ENCODE peak calls at places on chromosomes 11 and 22, in four cellular contexts. T is pancreas; N is RWPE1; M is CD8-positive, alpha-beta memory T cell. E is an unnamed sample.

GRCh38 chr11:8045839-8046238 is 35.2 kb upstream of the TUB start:
- DNase-seq in T (no peak), N (no peak), M (no peak), E (no peak)

GRCh38 chr11:84437129-84438123 is 1151.3 kb upstream of the CCDC90B start:
- DNase-seq in T (peak), N (no peak), M (no peak), E (no peak)

GRCh38 chr11:10456519-10456918 is 1.5 kb downstream of the AMPD3 start:
- DNase-seq in T (no peak), N (no peak), M (no peak), E (peak)

GRCh38 chr11:15602042-15602441 is 487.3 kb downstream of the INSC start:
- DNase-seq in T (no peak), N (no peak), M (no peak), E (no peak)

GRCh38 chr11:120854988-120855387 is 168.9 kb upstream of the TBCEL start:
- DNase-seq in T (no peak), N (no peak), M (no peak), E (no peak)

GRCh38 chr22:40394607-40395006 is 24.2 kb downstream of the SGSM3 start:
- DNase-seq in T (no peak), N (no peak), M (no peak), E (no peak)

GRCh38 chr22:45548991-45549736 is 46.5 kb downstream of the FBLN1 start:
- DNase-seq in T (no peak), N (peak), M (no peak), E (no peak)

GRCh38 chr11:2328040-2328439 is 26.2 kb downstream of the TSPAN32 start:
- DNase-seq in T (no peak), N (no peak), M (no peak), E (no peak)

GRCh38 chr11:108985611-108986279 is 320.9 kb downstream of the DDX10 start:
- DNase-seq in T (no peak), N (no peak), M (no peak), E (no peak)

GRCh38 chr11:35610636-35611035 is 7.6 kb upstream of the FJX1 start:
- DNase-seq in T (no peak), N (no peak), M (no peak), E (no peak)

GRCh38 chr11:80096736-80097135 is 655.9 kb upstream of the TENM4 start:
- DNase-seq in T (no peak), N (peak), M (no peak), E (peak)

GRCh38 chr22:23258826-23259170 is 78.5 kb downstream of the BCR start:
- DNase-seq in T (no peak), N (no peak), M (no peak), E (no peak)

GRCh38 chr11:126061707-126062678 is 673 bp downstream of the CDON start:
- DNase-seq in T (peak), N (peak), M (peak), E (no peak)

DNA sequence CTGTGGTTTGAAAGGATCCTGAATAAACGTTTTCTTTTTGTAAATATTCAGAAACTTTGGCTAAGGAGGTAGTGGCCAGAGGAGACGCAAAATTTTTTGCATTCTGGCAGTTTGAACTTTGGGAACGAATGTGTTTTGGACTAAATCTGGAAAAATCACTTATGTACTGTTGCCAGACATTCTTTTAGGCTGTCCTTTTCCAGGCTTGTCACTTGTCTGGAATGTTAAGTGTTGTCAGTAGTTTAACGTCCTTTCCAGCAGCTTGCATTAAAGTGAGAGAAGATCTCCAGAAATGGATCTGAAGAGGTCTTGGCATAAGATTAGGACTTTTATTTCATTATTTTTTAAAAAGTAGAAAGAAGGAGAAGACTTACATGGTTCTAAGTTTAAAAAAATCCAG is 18.5 kb downstream of the SPECC1L start:
- DNase-seq in T (no peak), N (no peak), M (no peak), E (no peak)
- H3K27ac ChIP-seq in T (peak), N (no peak), M (no peak), E (peak)

DNA sequence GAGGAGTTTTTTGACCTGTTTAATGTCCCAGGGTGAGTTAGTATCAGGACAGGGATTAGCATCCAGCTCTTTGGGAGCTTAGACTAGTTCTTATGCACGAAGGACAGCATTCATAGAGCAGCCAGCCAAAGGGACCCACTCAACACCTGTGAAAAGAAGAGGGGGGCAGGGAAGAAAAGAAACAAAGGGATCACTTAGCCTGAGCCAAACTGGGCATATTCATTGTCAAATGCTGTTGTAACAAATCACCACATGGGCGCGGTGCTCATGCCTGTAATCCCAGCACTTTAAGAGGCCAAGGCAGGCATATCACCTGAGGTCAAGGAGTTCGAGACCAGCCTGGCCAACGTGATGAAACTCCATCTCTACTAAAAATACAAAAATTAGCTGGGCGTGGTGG is 57.3 kb downstream of the CHRDL2 start:
- DNase-seq in T (no peak), N (no peak), M (no peak), E (peak)
- H3K27ac ChIP-seq in T (peak), N (no peak), M (no peak), E (no peak)

DNA sequence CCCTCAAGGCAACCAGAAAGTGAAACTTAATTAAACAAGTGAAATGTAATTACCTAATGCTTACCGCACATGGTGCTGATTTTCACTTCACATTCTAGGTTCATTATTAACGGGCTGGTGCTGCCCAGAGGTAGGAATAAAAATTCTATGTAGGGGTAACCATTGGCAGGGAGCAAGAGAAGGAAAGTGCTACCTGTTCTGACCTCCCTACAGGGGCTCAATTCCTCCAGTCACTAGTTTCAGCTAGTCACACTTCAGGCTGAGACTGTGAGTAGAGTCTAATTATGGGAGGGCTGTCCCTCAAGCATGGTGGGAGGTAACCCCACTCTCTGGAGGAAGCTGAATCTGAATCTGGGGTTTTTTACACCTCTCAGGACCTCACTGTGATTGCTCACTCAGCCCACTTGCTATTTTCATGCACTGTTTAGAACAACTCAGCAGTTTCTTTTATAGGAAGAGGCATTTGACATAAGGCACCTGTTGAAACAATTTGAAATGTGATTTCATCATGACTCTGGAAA is 75.4 kb downstream of the MAML2 start:
- DNase-seq in T (no peak), N (no peak), M (peak), E (no peak)
- H3K27ac ChIP-seq in T (peak), N (no peak), M (peak), E (no peak)

DNA sequence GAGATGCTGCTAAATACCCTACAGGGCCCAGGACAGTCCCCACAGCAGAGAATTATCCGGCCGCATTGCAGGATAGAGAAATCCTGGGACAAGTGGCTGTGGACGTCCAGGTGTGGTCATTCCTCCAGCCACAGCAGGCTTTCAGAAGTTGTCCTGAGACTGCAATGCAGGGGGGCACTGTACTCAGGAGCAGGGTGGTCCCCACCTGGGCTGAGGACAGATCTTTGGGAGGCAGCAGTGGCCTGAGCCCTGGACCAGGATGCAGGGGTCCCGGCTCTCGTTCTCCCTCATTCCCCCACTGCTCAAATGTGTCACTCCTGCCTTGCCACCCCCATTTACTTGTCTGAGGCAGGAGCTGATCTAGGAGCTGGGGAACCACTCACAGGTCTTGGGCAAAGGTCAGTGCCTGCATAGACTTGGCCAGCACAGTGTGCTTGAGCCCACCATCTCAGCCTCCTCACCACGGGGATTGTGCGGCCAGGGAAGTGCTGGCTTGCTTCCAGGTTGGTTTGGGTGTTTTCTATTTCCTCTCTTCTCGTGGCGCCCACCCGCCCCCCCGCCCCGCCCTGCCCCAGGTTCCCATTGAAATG is 15.3 kb downstream of the LINC01488 start:
- DNase-seq in T (peak), N (no peak), M (no peak), E (no peak)
- H3K27ac ChIP-seq in T (peak), N (peak), M (no peak), E (peak)

DNA sequence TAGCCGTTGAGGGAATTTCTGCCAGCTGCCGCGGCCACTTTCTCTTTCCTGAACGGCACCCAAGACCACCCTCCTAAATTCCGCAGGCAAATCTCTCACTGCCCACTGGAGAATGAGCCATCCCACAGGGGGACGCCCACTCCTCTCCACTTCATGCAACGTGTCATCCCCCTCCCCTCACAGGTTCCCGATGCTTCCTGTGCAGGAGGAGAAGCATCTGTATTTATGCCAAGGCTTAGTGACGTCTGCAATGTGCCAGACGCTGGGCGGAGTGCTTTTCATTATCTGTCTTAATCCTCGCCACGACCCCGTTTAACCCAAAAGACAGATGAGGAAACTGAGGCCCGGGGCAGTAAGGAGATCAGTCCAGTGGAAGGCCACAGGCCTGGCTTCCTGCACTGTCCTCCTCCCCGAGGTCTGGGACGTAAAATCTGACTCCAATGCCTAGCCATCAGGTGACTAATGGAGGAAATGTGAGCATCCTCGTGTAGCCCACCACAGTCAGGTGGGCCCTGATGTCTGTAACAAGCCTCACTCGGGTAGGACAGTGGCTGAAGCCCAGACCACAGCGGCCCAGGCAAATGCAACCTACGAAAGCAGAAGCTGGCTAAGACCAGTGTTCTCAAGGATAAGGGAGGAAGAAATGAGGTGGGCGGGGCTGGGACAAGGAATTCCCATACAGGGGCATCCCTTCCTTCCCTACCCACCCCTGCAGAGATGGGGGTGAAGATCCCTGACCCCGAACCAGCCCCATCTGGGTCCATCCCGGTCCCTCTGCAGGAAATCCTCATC is 23.1 kb downstream of the MN1 start:
- DNase-seq in T (no peak), N (no peak), M (no peak), E (peak)
- H3K27ac ChIP-seq in T (no peak), N (peak), M (no peak), E (no peak)

GRCh38 chr22:43272301-43272700 is 70.9 kb downstream of the SCUBE1 start:
- DNase-seq in T (no peak), N (no peak), M (no peak), E (no peak)

GRCh38 chr22:43274595-43275240 is 68.5 kb downstream of the SCUBE1 start:
- DNase-seq in T (no peak), N (no peak), M (no peak), E (no peak)

GRCh38 chr22:43273902-43274484 is 69.2 kb downstream of the SCUBE1 start:
- DNase-seq in T (no peak), N (peak), M (peak), E (peak)

GRCh38 chr22:43270949-43271348 is 72.2 kb downstream of the SCUBE1 start:
- DNase-seq in T (no peak), N (no peak), M (no peak), E (no peak)

GRCh38 chr22:43272869-43273318 is 70.3 kb downstream of the SCUBE1 start:
- DNase-seq in T (no peak), N (no peak), M (no peak), E (peak)
- H3K27ac ChIP-seq in T (no peak), N (no peak), M (no peak), E (peak)

GRCh38 chr11:113316251-113316650 is 1.9 kb downstream of the TTC12 start:
- DNase-seq in T (no peak), N (peak), M (no peak), E (no peak)

GRCh38 chr11:113314389-113315301 is at the start of gene TTC12:
- DNase-seq in T (peak), N (peak), M (peak), E (peak)

GRCh38 chr11:113311536-113311935 is 2.8 kb upstream of the TTC12 start:
- DNase-seq in T (no peak), N (no peak), M (no peak), E (no peak)

GRCh38 chr11:113314065-113314388 is 356 bp upstream of the TTC12 start:
- DNase-seq in T (no peak), N (no peak), M (no peak), E (no peak)

DNA sequence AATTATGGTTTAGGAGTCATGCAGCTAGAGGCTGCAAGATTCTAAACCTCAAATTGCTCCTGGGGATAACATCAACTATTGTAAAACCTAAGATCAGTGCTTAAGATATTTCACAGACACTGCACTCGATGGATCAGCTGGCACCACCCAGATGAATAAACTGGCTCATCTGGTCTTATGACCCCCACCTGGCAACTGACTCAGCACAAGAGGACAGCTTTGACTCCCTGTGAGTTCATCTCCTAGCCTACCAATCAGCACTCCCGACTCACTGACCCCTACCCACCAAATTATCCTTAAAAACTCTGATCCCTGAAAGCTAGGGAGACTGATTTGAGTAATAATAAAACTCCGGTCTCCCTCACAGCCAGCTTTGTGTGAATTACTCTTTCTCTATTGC is 782 bp upstream of the TTC12 start:
- DNase-seq in T (no peak), N (no peak), M (no peak), E (no peak)
- H3K27ac ChIP-seq in T (no peak), N (no peak), M (no peak), E (peak)